ENCODE peak calls at places on chromosomes 5 and 9, in five cellular contexts. Z, C, T, Y and V are unnamed samples.
A peak's percentile ranks its signal among the peaks of the same experiment; 100 is the strongest.

GRCh38 chr5:127844631-127845030 is 141.4 kb downstream of the CCDC192 start:
- DNase-seq in Z (no peak), C (peak; percentile 69), T (no peak), Y (no peak), V (peak; percentile 46)

GRCh38 chr5:511476-511875 is 12.8 kb downstream of the SLC9A3 start:
- DNase-seq in Z (no peak), C (no peak), T (no peak), Y (no peak), V (no peak)

GRCh38 chr9:133199648-133200321 is 9.3 kb downstream of the OBP2B start:
- DNase-seq in Z (no peak), C (no peak), T (peak; percentile 34), Y (peak; percentile 79), V (no peak)

GRCh38 chr9:114202849-114203248 is 47.5 kb downstream of the COL27A1 start:
- DNase-seq in Z (no peak), C (no peak), T (no peak), Y (no peak), V (no peak)

GRCh38 chr5:114055810-114056476 is 305.9 kb upstream of the KCNN2 start:
- DNase-seq in Z (no peak), C (no peak), T (peak; percentile 44), Y (peak; percentile 65), V (no peak)

GRCh38 chr9:114281421-114282103 is 41.3 kb upstream of the ORM1 start:
- DNase-seq in Z (no peak), C (no peak), T (no peak), Y (peak; percentile 86), V (peak; percentile 20)

GRCh38 chr9:126459965-126460843 is 133.6 kb downstream of the MVB12B start:
- DNase-seq in Z (no peak), C (peak; percentile 10), T (no peak), Y (no peak), V (no peak)

GRCh38 chr5:96823900-96824351 is 16.2 kb upstream of the ERAP1 start:
- DNase-seq in Z (peak; percentile 84), C (no peak), T (no peak), Y (no peak), V (peak; percentile 34)

GRCh38 chr5:139492700-139493192 is 10.2 kb upstream of the STING1 start:
- DNase-seq in Z (no peak), C (no peak), T (peak; percentile 39), Y (no peak), V (peak; percentile 79)

GRCh38 chr9:88011005-88011766 is 36.9 kb upstream of the CDK20 start:
- DNase-seq in Z (no peak), C (no peak), T (no peak), Y (no peak), V (no peak)

GRCh38 chr5:160356550-160357347 is 13.7 kb downstream of the C1QTNF2 start:
- DNase-seq in Z (no peak), C (no peak), T (no peak), Y (peak; percentile 51), V (no peak)

GRCh38 chr9:70613024-70613768 is 198.7 kb upstream of the KLF9 start:
- DNase-seq in Z (no peak), C (no peak), T (no peak), Y (no peak), V (no peak)

GRCh38 chr5:170821257-170821800 is 37.8 kb downstream of the GABRP start:
- DNase-seq in Z (no peak), C (no peak), T (peak; percentile 13), Y (no peak), V (no peak)

GRCh38 chr5:80251636-80252035 is 4.2 kb downstream of the SERINC5 start:
- DNase-seq in Z (no peak), C (no peak), T (no peak), Y (no peak), V (no peak)

GRCh38 chr5:156475831-156476551 is 149.0 kb downstream of the SGCD start:
- DNase-seq in Z (peak; percentile 80), C (no peak), T (peak; percentile 25), Y (peak; percentile 65), V (no peak)

GRCh38 chr5:76679231-76679630 is 36.7 kb upstream of the F2R start:
- DNase-seq in Z (no peak), C (no peak), T (peak; percentile 21), Y (no peak), V (no peak)

GRCh38 chr5:173730610-173731302 is 114.3 kb upstream of the BOD1 start:
- DNase-seq in Z (no peak), C (no peak), T (no peak), Y (no peak), V (no peak)

GRCh38 chr5:67032921-67033664 is 163.5 kb downstream of the CD180 start:
- DNase-seq in Z (no peak), C (no peak), T (no peak), Y (no peak), V (no peak)

GRCh38 chr5:155076379-155076778 is 62.8 kb downstream of the KIF4B start:
- DNase-seq in Z (no peak), C (no peak), T (no peak), Y (no peak), V (no peak)

GRCh38 chr9:2655411-2655901 is 33.9 kb downstream of the VLDLR start:
- DNase-seq in Z (peak; percentile 79), C (no peak), T (no peak), Y (no peak), V (peak; percentile 43)

GRCh38 chr5:159969966-159970365 is 39.0 kb upstream of the TTC1 start:
- DNase-seq in Z (no peak), C (no peak), T (no peak), Y (no peak), V (no peak)

DNA sequence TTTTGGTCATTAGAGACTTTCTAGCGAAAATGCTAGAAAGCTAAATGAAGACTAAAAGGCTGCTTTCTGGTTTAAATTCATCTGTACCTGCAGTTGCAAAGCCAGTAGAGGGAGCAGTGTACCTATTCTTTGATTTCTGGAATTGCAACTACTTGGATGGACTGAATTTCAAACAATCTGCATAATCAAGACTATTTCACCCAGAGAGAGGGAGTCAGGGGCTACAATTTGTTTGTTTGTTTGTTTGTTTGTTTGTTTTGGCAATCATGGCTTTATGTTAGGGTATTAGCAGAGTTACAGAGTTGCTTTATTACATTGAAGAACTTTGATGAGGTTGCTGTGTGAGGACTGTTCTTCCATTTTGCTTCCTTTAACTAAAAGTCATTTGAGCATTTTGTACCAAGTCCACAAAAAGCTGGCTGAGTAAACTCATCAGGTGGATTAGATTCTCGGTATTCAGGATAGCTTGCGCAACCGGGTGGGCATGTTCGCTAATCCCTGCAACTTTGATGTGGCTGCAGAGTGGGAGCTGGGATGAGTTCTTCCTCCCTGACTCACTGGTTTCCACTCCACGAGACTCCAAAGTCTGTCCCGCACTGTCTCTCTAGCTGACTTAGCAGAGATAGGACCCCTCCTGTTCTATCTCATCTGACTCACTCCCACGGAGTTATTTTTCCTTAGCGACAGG is 80.0 kb upstream of the TUT7 start:
- DNase-seq in Z (no peak), C (no peak), T (peak; percentile 40), Y (peak; percentile 55), V (peak; percentile 37)
- H3K4me3 ChIP-seq in Z (no peak overlapping the region), C (no peak overlapping the region), T (no peak overlapping the region), Y (peak overlapping the region; percentile 7), V (no peak overlapping the region)

GRCh38 chr5:169003721-169004481 is 297.0 kb downstream of the SLIT3 start:
- DNase-seq in Z (no peak), C (peak; percentile 32), T (no peak), Y (peak; percentile 74), V (no peak)

GRCh38 chr5:169002941-169003555 is 297.9 kb downstream of the SLIT3 start:
- DNase-seq in Z (no peak), C (no peak), T (no peak), Y (no peak), V (no peak)

GRCh38 chr5:169006206-169006605 is 294.7 kb downstream of the SLIT3 start:
- DNase-seq in Z (no peak), C (no peak), T (no peak), Y (no peak), V (no peak)

GRCh38 chr5:169006878-169007790 is 293.8 kb downstream of the SLIT3 start:
- DNase-seq in Z (no peak), C (no peak), T (no peak), Y (no peak), V (no peak)

DNA sequence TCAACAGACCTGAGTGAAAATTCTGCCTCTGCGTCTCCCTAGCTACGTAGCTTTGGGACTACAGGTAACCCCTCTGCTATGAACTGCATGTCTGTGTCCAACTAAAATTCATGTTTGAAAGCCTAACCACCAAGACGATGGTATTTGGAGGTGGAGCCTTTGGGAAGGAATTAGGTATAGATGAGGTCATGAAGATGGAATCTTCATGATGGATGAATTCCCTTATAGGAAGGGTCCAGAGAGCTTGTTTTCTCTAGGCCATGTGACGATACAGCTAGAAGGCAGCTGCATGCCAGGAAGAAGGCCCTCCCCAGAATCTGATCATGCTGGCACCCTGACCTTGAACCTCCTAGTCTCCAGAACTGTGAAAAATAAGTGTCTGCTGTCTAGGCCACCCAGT is 296.4 kb downstream of the SLIT3 start:
- DNase-seq in Z (no peak), C (no peak), T (no peak), Y (no peak), V (no peak)
- H3K4me3 ChIP-seq in Z (no peak overlapping the region), C (no peak overlapping the region), T (no peak overlapping the region), Y (no peak overlapping the region), V (no peak overlapping the region)

GRCh38 chr5:75522025-75522424 is 10.3 kb downstream of the POLK start:
- DNase-seq in Z (no peak), C (no peak), T (no peak), Y (no peak), V (no peak)
- H3K4me3 ChIP-seq in Z (no peak overlapping the region), C (no peak overlapping the region), T (no peak overlapping the region), Y (no peak overlapping the region), V (no peak overlapping the region)

GRCh38 chr5:179820483-179821297 is at the start of gene SQSTM1:
- DNase-seq in Z (no peak), C (peak; percentile 84), T (peak; percentile 80), Y (peak; percentile 93), V (peak; percentile 80)

GRCh38 chr5:179817071-179817840 is 3.4 kb upstream of the SQSTM1 start:
- DNase-seq in Z (no peak), C (no peak), T (no peak), Y (peak; percentile 47), V (no peak)

GRCh38 chr5:179820127-179820482 is 600 bp upstream of the SQSTM1 start:
- DNase-seq in Z (no peak), C (no peak), T (no peak), Y (no peak), V (no peak)

GRCh38 chr5:179819296-179820126 is 1.2 kb upstream of the SQSTM1 start:
- DNase-seq in Z (no peak), C (peak; percentile 77), T (peak; percentile 79), Y (peak; percentile 82), V (peak; percentile 54)

DNA sequence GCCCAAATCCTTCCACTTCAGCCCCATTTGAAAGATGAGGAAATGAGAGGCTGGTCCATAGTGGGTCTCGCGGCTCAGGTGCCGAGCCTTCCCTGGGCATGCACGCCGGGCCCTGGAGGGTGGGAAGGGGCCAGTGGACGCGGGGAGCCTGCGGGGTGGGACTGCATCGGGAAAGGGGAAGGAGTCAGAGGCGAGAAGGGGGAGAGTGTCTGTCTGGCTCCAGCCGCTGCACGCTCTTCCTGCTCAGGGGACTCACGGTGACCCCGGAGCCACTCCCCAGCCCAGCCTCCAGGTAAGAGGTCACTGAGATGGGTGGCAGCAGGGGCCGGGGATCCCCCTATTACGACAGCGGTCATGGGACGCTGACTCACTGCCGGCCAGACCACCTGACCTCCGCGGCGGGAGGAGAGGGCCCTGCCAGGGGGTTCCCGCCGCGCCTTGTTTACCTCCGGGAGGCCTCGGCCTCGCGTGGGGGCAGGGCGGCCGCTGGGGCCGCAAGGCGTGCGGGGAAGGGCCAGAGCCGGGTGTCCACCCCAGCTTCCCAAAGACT is 1.9 kb upstream of the SQSTM1 start:
- DNase-seq in Z (peak; percentile 64), C (peak; percentile 98), T (peak; percentile 98), Y (peak; percentile 96), V (peak; percentile 96)
- H3K4me3 ChIP-seq in Z (peak overlapping the region; percentile 19), C (peak overlapping the region; percentile 83), T (no peak overlapping the region), Y (peak overlapping the region; percentile 82), V (peak overlapping the region; percentile 17)